ENCODE peak calls at places on chromosome 5, in five cellular contexts. Y is astrocyte of the spinal cord, E is left ventricle myocardium inferior, M is lower leg skin, L is GM23338. D is an unnamed sample.

GRCh38 chr5:103808464-103809106 is 246.0 kb upstream of the NUDT12 start:
- DNase-seq in Y (peak), E (no peak), M (no peak), L (peak), D (no peak)

GRCh38 chr5:43281840-43282658 is 31.2 kb downstream of the HMGCS1 start:
- DNase-seq in Y (no peak), E (no peak), M (no peak), L (no peak), D (no peak)

GRCh38 chr5:135140805-135141204 is 106.8 kb upstream of the PITX1 start:
- DNase-seq in Y (peak), E (no peak), M (peak), L (no peak), D (peak)

GRCh38 chr5:81207009-81207408 is 26.1 kb upstream of the CKMT2 start:
- DNase-seq in Y (peak), E (no peak), M (no peak), L (peak), D (no peak)

GRCh38 chr5:173331956-173332479 is 3.8 kb upstream of the STC2 start:
- DNase-seq in Y (peak), E (peak), M (peak), L (peak), D (peak)

GRCh38 chr5:135383803-135384495 is 15.1 kb downstream of the MACROH2A1 start:
- DNase-seq in Y (no peak), E (no peak), M (no peak), L (no peak), D (no peak)

GRCh38 chr5:33588654-33589372 is 148.0 kb downstream of the TARS1 start:
- DNase-seq in Y (no peak), E (no peak), M (no peak), L (peak), D (no peak)

GRCh38 chr5:11894992-11895391 is 9.3 kb downstream of the CTNND2 start:
- DNase-seq in Y (no peak), E (no peak), M (no peak), L (no peak), D (no peak)

GRCh38 chr5:64506567-64507321 is 929 bp downstream of the RGS7BP start:
- DNase-seq in Y (no peak), E (no peak), M (no peak), L (peak), D (no peak)

GRCh38 chr5:100841358-100842076 is 61.6 kb downstream of the ST8SIA4 start:
- DNase-seq in Y (no peak), E (no peak), M (no peak), L (no peak), D (no peak)

GRCh38 chr5:115246361-115246991 is 16.2 kb downstream of the PGGT1B start:
- DNase-seq in Y (peak), E (no peak), M (no peak), L (peak), D (no peak)

GRCh38 chr5:113325054-113325453 is 109.7 kb downstream of the TSSK1B start:
- DNase-seq in Y (no peak), E (no peak), M (no peak), L (no peak), D (no peak)
- H3K4me3 ChIP-seq in Y (no peak), E (no peak), M (no peak), L (no peak), D (no peak)

GRCh38 chr5:163104496-163104895 is 332.9 kb upstream of the CCNG1 start:
- DNase-seq in Y (no peak), E (no peak), M (no peak), L (peak), D (no peak)
- TF ChIP-seq CTCF in Y (no peak), E (no peak), M (no peak), L (peak), D (no peak)

GRCh38 chr5:72586788-72587530 is 79.7 kb upstream of the ZNF366 start:
- DNase-seq in Y (no peak), E (no peak), M (no peak), L (no peak), D (no peak)

GRCh38 chr5:72587909-72588308 is 80.7 kb upstream of the ZNF366 start:
- DNase-seq in Y (no peak), E (no peak), M (no peak), L (peak), D (no peak)

DNA sequence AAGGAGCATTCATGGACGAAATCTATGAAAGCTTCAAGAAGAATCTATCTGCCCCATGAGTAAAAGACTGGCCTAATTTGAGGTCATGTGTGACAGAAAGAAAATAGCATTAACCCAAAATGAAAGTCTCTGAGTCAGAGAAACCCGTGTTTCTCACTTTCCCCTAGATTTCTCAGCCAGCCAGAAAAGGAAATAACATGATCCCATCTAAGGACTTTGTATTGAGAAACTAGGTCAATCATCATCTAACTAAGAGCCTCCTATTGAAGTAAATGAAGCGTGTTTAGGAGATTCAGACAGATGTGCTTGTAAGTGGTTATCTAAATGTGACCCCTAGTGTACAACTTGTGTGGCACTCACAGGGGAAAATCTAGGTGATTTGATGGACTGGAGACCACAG is 77.3 kb upstream of the ZNF366 start:
- DNase-seq in Y (no peak), E (no peak), M (no peak), L (no peak), D (no peak)
- H3K4me3 ChIP-seq in Y (no peak), E (no peak), M (no peak), L (no peak), D (no peak)

GRCh38 chr5:74940782-74941363 is 74.7 kb upstream of the FAM169A start:
- DNase-seq in Y (no peak), E (no peak), M (no peak), L (no peak), D (no peak)

GRCh38 chr5:74935752-74936091 is 69.5 kb upstream of the FAM169A start:
- DNase-seq in Y (no peak), E (no peak), M (no peak), L (no peak), D (no peak)

GRCh38 chr5:74938250-74938649 is 72.1 kb upstream of the FAM169A start:
- DNase-seq in Y (peak), E (no peak), M (no peak), L (no peak), D (no peak)

DNA sequence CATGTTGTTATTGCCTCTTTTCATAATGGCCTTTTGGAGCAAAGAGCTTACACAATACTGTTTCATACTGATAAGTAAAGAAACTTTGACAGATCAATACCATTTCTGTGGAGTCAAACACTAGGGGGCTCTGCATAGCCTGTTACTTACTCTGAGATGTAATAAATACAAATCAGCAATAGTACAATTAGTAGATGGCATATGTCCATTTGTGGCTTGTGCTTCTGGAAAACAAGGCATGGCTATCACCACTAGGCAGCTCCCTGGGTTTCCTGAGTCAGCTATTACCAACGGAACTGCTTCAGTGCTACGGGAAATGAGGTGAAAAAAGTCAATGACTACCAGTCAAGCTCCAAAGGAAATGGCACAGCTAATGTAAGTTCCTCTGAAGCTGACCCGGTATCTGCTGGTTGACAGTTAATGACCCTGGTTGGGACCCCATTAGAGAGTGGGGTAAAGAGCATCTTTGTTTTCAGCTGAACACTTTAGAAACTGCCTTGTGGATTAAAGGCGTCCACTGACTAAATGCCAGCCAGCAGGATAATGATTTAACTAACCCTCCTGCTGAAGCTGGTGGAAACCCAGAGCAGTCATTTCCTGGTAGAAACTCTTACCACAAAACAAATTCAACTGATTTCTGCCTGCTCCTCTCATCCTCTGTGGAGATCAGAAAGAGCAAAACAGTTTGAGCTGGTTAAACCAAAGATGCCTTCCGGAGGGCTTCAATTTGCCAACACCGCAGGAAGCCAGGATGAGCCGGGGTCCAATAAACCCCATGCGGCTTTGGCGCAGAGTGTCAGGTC is 69.0 kb upstream of the FAM169A start:
- DNase-seq in Y (peak), E (no peak), M (no peak), L (peak), D (no peak)
- TF ChIP-seq CTCF in Y (peak), E (peak), M (no peak), L (peak), D (peak)

GRCh38 chr5:132673939-132674630 is at the start of gene IL4:
- DNase-seq in Y (no peak), E (no peak), M (no peak), L (no peak), D (no peak)
- H3K4me3 ChIP-seq in Y (no peak), E (no peak), M (no peak), L (no peak), D (peak)

GRCh38 chr5:55920784-55921183 is 69.6 kb downstream of the IL31RA start:
- DNase-seq in Y (no peak), E (no peak), M (no peak), L (peak), D (no peak)
- TF ChIP-seq CTCF in Y (peak), E (no peak), M (no peak), L (peak), D (no peak)

GRCh38 chr5:138631204-138631928 is 56.2 kb upstream of the HSPA9 start:
- DNase-seq in Y (no peak), E (no peak), M (no peak), L (no peak), D (no peak)
- H3K4me3 ChIP-seq in Y (no peak), E (no peak), M (no peak), L (no peak), D (no peak)

DNA sequence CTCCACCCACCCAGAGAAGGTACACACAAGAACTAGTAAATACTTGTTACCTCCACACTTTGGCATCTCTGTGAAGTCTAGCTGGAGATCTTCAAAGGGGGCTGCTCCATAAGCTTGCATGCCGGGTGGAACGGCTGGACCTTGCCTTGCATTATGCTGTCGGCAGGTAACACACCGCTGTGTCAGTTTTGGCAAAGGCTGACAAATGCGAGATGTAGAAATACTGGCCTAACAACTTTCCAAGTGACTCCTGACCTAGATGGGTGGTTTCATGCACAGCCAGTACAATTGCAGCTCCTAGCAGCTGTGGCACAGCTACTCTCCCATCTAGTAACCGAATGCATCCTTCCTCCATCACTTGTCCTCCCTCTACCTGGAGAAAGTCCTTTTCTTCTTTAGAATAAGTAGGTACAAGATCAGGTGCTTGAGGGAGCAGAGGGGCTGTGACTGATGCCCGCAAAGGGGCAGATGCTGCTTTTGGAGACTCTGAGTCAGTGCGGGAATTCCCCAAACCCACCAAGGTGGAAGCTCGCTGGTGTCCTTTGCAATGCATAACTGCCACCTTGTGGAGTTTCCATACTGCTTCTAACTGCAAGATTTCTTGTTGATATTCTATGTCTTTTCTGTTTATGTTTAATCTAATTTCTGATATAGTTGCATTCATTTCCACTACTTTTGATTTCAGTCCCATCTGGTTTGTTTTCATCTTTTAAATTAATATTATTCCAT is 78.4 kb downstream of the TMEM161B start:
- DNase-seq in Y (no peak), E (no peak), M (no peak), L (peak), D (no peak)
- TF ChIP-seq CTCF in Y (peak), E (no peak), M (no peak), L (peak), D (no peak)

GRCh38 chr5:6716634-6717149 is 3.5 kb downstream of the TENT4A start:
- DNase-seq in Y (no peak), E (no peak), M (no peak), L (no peak), D (peak)
- H3K4me3 ChIP-seq in Y (no peak), E (peak), M (no peak), L (peak), D (peak)

D was measured in ascending aorta.